ENCODE peak calls at places on chromosomes 5 and 9, in four cellular contexts. E, U, Z and D are unnamed samples. For H3K36me3, the result is how much of the 10 kb centered on the place peaks cover.

GRCh38 chr5:65157906-65158603 is 323.7 kb downstream of the ADAMTS6 start:
- DNase-seq in E (no peak), U (peak), Z (no peak), D (no peak)

GRCh38 chr9:74577956-74578355 is 80.8 kb downstream of the RORB start:
- DNase-seq in E (no peak), U (peak), Z (no peak), D (no peak)

GRCh38 chr5:61538722-61539501 is 206.9 kb downstream of the ZSWIM6 start:
- DNase-seq in E (no peak), U (no peak), Z (no peak), D (no peak)

GRCh38 chr5:30414078-30414477 is 779.4 kb upstream of the CDH6 start:
- DNase-seq in E (no peak), U (no peak), Z (no peak), D (no peak)

GRCh38 chr5:154714271-154714986 is 40.7 kb upstream of the LARP1 start:
- DNase-seq in E (no peak), U (peak), Z (peak), D (no peak)

GRCh38 chr5:141567513-141568117 is 51.2 kb downstream of the DIAPH1 start:
- DNase-seq in E (no peak), U (no peak), Z (no peak), D (no peak)

GRCh38 chr9:69971643-69972449 is 71.8 kb upstream of the MAMDC2 start:
- DNase-seq in E (peak), U (peak), Z (no peak), D (peak)

GRCh38 chr5:10306114-10306513 is 1.6 kb downstream of the CMBL start:
- DNase-seq in E (no peak), U (no peak), Z (no peak), D (no peak)

GRCh38 chr9:33852216-33852826 is 35.4 kb downstream of the UBE2R2 start:
- DNase-seq in E (peak), U (peak), Z (no peak), D (peak)
- TF ChIP-seq SUZ12 in E (no peak), U (no peak), Z (no peak), D (no peak)

DNA sequence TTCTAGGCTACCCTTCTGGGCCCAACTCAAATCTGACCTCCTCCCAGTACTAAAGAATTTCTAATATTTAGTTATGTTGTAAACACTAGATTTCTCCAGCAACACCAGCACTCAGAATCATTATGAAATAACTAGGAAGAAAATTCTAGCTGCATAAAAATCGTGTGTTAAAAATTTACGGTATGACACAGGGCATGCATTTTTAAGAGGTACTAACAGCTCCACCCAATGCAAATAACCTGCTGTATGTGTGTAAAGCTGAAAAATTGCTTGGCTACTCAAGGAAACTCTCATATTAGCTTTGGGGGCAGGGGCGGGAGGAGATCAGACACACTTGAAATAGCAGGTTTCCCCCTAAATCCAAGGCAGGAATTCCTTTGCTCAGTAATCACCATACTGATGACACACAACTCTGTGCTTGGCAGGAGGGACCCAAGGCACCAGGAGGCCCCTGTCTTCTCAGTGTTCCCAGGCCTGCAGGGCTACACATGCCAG is 27.2 kb downstream of the MACROH2A1 start:
- DNase-seq in E (no peak), U (no peak), Z (no peak), D (no peak)
- H3K36me3 ChIP-seq in E (under half), U (under half), Z (under half), D (half or more)

GRCh38 chr9:77614671-77615070 is 33.5 kb downstream of the GNA14 start:
- DNase-seq in E (no peak), U (no peak), Z (no peak), D (no peak)
- TF ChIP-seq SUZ12 in E (no peak), U (no peak), Z (no peak), D (no peak)

DNA sequence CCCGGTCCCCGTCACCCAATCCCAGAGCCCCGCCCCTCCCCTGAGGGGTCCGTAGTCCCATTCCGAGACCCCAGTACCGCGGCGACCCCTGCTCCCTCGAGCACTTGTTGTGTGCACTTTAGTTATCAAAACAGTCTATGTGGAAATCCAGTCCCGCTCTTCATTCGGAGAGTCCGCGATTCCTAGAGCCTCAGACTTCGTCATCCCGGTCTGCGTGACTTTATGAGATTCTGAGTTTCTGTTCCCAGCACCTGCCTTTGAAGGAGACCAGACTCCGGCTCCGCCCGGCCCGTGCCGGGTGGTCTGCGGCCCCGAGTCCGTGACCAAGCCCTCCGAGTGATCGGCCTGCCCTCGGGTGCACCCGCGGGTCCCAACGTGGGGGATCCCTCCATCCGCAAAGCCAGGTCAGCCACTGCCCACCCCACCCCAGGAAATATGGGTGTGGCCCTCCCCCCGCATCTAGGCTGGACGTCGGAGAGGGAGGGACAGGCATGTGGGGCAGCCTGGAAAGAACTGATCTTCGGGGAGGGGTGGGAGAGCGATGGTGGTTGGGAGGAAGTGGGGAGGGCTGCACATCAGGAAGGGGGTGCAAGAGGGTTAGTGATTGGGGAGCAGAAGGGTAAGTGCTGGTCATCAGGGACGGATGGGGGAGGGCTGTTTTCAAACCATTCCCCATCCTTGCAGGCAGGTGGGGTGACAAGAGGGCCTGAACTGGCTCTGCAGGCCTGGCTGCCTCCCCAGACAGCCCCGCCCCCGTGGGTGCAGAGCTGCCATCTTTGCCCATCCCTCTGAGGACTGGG is 571 bp downstream of the LRSAM1 start:
- DNase-seq in E (no peak), U (no peak), Z (peak), D (no peak)
- H3K36me3 ChIP-seq in E (under half), U (under half), Z (under half), D (half or more)

GRCh38 chr5:143258559-143259253 is 144.8 kb downstream of the NR3C1 start:
- DNase-seq in E (no peak), U (no peak), Z (no peak), D (no peak)
- TF ChIP-seq SUZ12 in E (no peak), U (no peak), Z (no peak), D (no peak)

GRCh38 chr9:124349675-124350484 is 65.4 kb downstream of the PSMB7 start:
- DNase-seq in E (no peak), U (no peak), Z (no peak), D (no peak)
- H3K36me3 ChIP-seq in E (under half), U (under half), Z (half or more), D (half or more)

GRCh38 chr9:90107021-90107771 is 502.4 kb downstream of the GADD45G start:
- DNase-seq in E (no peak), U (no peak), Z (no peak), D (no peak)
- TF ChIP-seq SUZ12 in E (no peak), U (no peak), Z (no peak), D (no peak)

DNA sequence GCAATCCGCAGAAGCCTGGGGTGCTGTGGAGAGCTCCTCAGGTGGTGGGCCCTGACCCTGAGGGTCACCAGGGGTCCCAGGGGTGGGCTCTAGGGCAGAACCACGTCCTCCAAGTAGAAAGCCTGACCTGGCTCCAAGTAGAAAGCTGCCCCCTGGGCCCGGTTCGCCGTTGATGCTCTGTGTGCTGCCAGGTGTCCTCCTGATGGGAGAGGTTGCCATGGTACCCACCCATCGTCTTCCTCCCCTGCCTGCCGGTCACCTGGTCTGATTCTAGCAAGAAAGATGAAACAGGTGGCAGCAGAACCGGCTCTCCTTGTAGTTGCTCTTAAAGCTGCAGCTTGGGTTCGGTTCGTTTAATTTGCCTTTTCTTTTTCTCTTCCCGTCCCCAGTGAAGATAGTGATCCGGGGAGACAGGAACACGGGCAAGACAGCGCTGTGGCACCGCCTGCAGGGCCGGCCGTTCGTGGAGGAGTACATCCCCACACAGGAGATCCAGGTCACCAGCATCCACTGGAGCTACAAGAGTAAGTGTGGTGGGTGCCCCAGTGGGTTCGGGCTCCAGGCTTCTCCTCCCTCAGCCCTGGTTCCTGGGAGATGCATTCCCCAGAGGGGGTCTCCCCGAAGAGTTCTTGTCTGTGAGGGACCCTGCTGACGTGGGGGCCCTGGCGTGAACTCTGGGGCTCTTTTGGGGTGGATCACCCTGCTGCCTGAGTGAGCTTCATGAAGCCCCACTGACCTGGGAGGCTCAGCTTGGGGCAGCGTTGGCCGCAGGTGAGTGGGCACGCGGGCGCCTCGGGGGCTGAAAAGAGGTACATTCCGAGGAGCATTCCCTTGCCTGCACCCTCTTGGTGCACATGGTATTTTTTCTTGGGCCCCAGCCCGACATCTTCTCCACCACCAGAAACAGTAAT is 15.6 kb downstream of the RABL6 start:
- DNase-seq in E (no peak), U (no peak), Z (no peak), D (no peak)
- H3K36me3 ChIP-seq in E (under half), U (under half), Z (under half), D (half or more)